ENCODE peak calls at places on chromosome 14, in eight cellular contexts. H is lung, Z is upper lobe of left lung, T is cardiac muscle cell, V is choroid plexus epithelial cell, X is OCI-LY7, K is astrocyte of the spinal cord, P is heart right ventricle. D is an unnamed sample.

GRCh38 chr14:72559227-72559626 is 334.7 kb downstream of the DPF3 start:
- DNase-seq in K (peak), P (no peak), H (no peak), X (no peak), Z (no peak), V (no peak), T (no peak), D (no peak)

GRCh38 chr14:99426796-99427346 is 53.8 kb downstream of the SETD3 start:
- DNase-seq in P (no peak), H (no peak), K (no peak), Z (no peak), X (no peak), V (no peak), T (no peak), D (no peak)

GRCh38 chr14:78048120-78048519 is 122.1 kb upstream of the NRXN3 start:
- DNase-seq in K (no peak), P (no peak), H (no peak), X (no peak), V (no peak), Z (no peak), T (no peak), D (peak)

GRCh38 chr14:64060648-64061096 is 207.9 kb downstream of the SYNE2 start:
- DNase-seq in K (no peak), P (no peak), H (no peak), Z (peak), X (peak), T (peak), V (peak), D (peak)

GRCh38 chr14:90536092-90536491 is 139.3 kb downstream of the CALM1 start:
- DNase-seq in Z (no peak), V (no peak), T (peak), X (no peak), H (no peak), P (peak), K (no peak), D (no peak)

GRCh38 chr14:72975776-72976175 is 49.5 kb downstream of the DCAF4 start:
- DNase-seq in Z (no peak), K (no peak), V (peak), T (no peak), P (no peak), H (no peak), X (peak), D (peak)

GRCh38 chr14:21612324-21612723 is 22.4 kb downstream of the OR10G2 start:
- DNase-seq in T (peak), Z (no peak), K (no peak), X (no peak), P (no peak), H (no peak), V (no peak), D (peak)

GRCh38 chr14:50936882-50937281 is 7.4 kb downstream of the PYGL start:
- DNase-seq in P (no peak), Z (no peak), K (no peak), X (no peak), T (no peak), H (no peak), V (no peak), D (no peak)

GRCh38 chr14:79040742-79041249 is 870.6 kb downstream of the NRXN3 start:
- DNase-seq in T (no peak), X (no peak), V (no peak), H (no peak), K (no peak), P (no peak), Z (no peak), D (no peak)

GRCh38 chr14:104187121-104187889 is 48.9 kb downstream of the KIF26A start:
- DNase-seq in H (no peak), V (no peak), P (no peak), T (no peak), X (no peak), K (no peak), Z (no peak), D (no peak)

GRCh38 chr14:104184911-104185499 is 46.6 kb downstream of the KIF26A start:
- DNase-seq in X (no peak), V (no peak), Z (peak), H (no peak), K (no peak), T (peak), P (peak), D (no peak)

GRCh38 chr14:104185916-104186495 is 47.6 kb downstream of the KIF26A start:
- DNase-seq in T (no peak), Z (no peak), K (no peak), X (no peak), P (no peak), V (no peak), H (no peak), D (no peak)

GRCh38 chr14:104187931-104188726 is 49.7 kb downstream of the KIF26A start:
- DNase-seq in H (no peak), X (no peak), T (no peak), Z (no peak), K (no peak), V (no peak), P (no peak), D (peak)

GRCh38 chr14:104186575-104186974 is 48.2 kb downstream of the KIF26A start:
- DNase-seq in K (no peak), Z (no peak), T (no peak), X (no peak), V (peak), H (no peak), P (no peak), D (no peak)
- TF ChIP-seq CTCF in K (no peak), Z (no peak), T (no peak), X (no peak), V (peak), H (no peak), P (no peak), D (no peak)

GRCh38 chr14:34874386-34875030 is 652 bp downstream of the BAZ1A start:
- DNase-seq in P (peak), T (peak), X (peak), V (peak), H (peak), K (peak), Z (peak), D (peak)
- TF ChIP-seq CTCF in P (no peak), T (peak), X (no peak), V (peak), H (no peak), K (peak), Z (no peak), D (no peak)

GRCh38 chr14:76259029-76259735 is 107.5 kb downstream of the GPATCH2L start:
- DNase-seq in X (no peak), Z (no peak), P (no peak), K (no peak), T (no peak), H (no peak), V (no peak), D (no peak)
- TF ChIP-seq CTCF in X (no peak), Z (no peak), P (no peak), K (no peak), T (no peak), H (no peak), V (no peak), D (no peak)

DNA sequence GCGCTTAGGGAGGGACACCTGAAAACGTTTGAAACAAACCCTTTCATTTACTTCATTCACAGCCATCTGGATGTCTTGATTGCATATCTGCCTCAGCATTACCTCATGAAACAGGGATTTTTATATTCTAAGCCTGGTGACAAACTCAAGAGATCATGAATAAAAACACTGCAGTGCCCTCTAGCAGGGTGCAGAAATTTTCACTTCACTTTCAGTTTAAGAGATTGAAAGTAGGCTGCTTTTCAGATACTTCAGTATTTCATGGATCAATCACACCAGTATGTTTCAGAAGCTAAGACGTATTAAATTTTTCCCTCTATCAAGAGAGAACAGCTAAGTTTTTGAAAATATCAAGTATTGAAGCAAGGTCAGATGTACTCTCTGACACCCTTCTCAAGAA is 467.8 kb downstream of the MDGA2 start:
- DNase-seq in T (no peak), X (no peak), V (peak), H (no peak), Z (no peak), K (peak), P (no peak), D (peak)
- TF ChIP-seq CTCF in T (no peak), X (no peak), V (peak), H (no peak), Z (no peak), K (no peak), P (no peak), D (no peak)

GRCh38 chr14:31582286-31582691 is 21.1 kb downstream of the NUBPL start:
- DNase-seq in T (peak), Z (no peak), H (no peak), P (no peak), K (peak), X (no peak), V (peak), D (no peak)
- TF ChIP-seq CTCF in T (no peak), Z (no peak), H (no peak), P (no peak), K (no peak), X (no peak), V (no peak), D (no peak)

D was measured in GM23338.